ENCODE peak calls at places on chromosomes 13 and 19, in ten cellular contexts. W, C, G, R, Y, V, T, I, H and X are unnamed samples.

GRCh38 chr13:39144941-39145533 is 106.8 kb downstream of the NHLRC3 start:
- DNase-seq in V (peak), Y (peak), T (peak), H (no peak), C (no peak), R (peak), I (peak), W (peak), G (peak), X (peak)

GRCh38 chr13:22311734-22312404 is 641.0 kb downstream of the FGF9 start:
- DNase-seq in T (no peak), V (no peak), I (no peak), Y (peak), H (no peak), W (no peak), G (peak), R (no peak), C (no peak), X (no peak)

GRCh38 chr13:70407486-70407885 is 299.2 kb upstream of the KLHL1 start:
- DNase-seq in I (no peak), G (no peak), C (no peak), V (no peak), T (no peak), Y (no peak), R (no peak), H (no peak), W (no peak), X (no peak)

GRCh38 chr19:8305798-8306197 is 2.4 kb downstream of the CD320 start:
- DNase-seq in I (peak), C (peak), V (no peak), H (peak), G (peak), R (no peak), Y (peak), T (no peak), W (no peak), X (no peak)

GRCh38 chr13:48370815-48371214 is 42.1 kb downstream of the LPAR6 start:
- DNase-seq in R (peak), T (no peak), Y (no peak), H (no peak), C (no peak), W (no peak), V (no peak), I (no peak), G (no peak), X (no peak)

GRCh38 chr19:5934779-5935472 is 20.9 kb downstream of the CAPS start:
- DNase-seq in R (peak), H (no peak), C (no peak), Y (peak), V (no peak), I (peak), T (peak), G (no peak), W (no peak), X (peak)

GRCh38 chr19:5612891-5613290 is 9.7 kb downstream of the SAFB2 start:
- DNase-seq in R (no peak), C (no peak), W (no peak), T (no peak), V (no peak), Y (no peak), G (peak), H (no peak), I (no peak), X (no peak)

GRCh38 chr13:96710166-96710866 is 284.0 kb downstream of the OXGR1 start:
- DNase-seq in T (no peak), I (no peak), W (no peak), C (no peak), V (no peak), R (no peak), Y (no peak), H (no peak), G (no peak), X (no peak)

GRCh38 chr19:39692166-39692565 is 12.1 kb upstream of the LGALS14 start:
- DNase-seq in C (no peak), V (no peak), Y (no peak), G (no peak), I (no peak), W (no peak), R (no peak), H (no peak), T (no peak), X (no peak)

GRCh38 chr19:5918463-5919079 is 4.5 kb downstream of the CAPS start:
- DNase-seq in W (no peak), Y (no peak), C (no peak), R (no peak), T (no peak), G (no peak), V (no peak), H (no peak), I (no peak), X (no peak)

GRCh38 chr19:50461066-50461875 is 15.0 kb upstream of the EMC10 start:
- DNase-seq in T (peak), Y (peak), V (peak), G (peak), C (no peak), R (peak), I (no peak), W (peak), H (no peak), X (peak)

GRCh38 chr19:55667511-55667910 is 7.5 kb upstream of the EPN1 start:
- DNase-seq in H (no peak), I (no peak), V (no peak), R (no peak), C (no peak), W (no peak), G (no peak), Y (no peak), T (no peak), X (no peak)

GRCh38 chr13:40187324-40187795 is 479.1 kb downstream of the FOXO1 start:
- DNase-seq in H (peak), V (no peak), G (no peak), R (no peak), T (no peak), W (no peak), I (no peak), C (no peak), Y (no peak), X (no peak)

GRCh38 chr19:33749016-33749415 is 47.7 kb upstream of the KCTD15 start:
- DNase-seq in T (no peak), G (no peak), W (no peak), R (no peak), H (no peak), Y (no peak), V (no peak), I (no peak), C (no peak), X (no peak)

GRCh38 chr13:47233734-47234133 is 336.9 kb upstream of the HTR2A start:
- DNase-seq in Y (peak), V (no peak), T (no peak), G (no peak), C (no peak), I (no peak), R (no peak), W (no peak), H (no peak), X (no peak)

GRCh38 chr13:113005076-113005865 is 36.3 kb downstream of the MCF2L start:
- DNase-seq in I (no peak), R (no peak), V (no peak), C (no peak), W (peak), Y (no peak), G (no peak), T (no peak), H (no peak), X (no peak)

GRCh38 chr19:52296773-52297600 is at the start of gene ZNF480:
- DNase-seq in C (peak), Y (peak), R (peak), G (peak), T (peak), V (peak), I (peak), W (peak), H (peak), X (peak)

GRCh38 chr13:111897178-111897845 is 169.6 kb upstream of the SOX1 start:
- DNase-seq in V (no peak), H (no peak), T (no peak), W (no peak), G (peak), C (no peak), I (no peak), Y (no peak), R (no peak), X (no peak)

GRCh38 chr19:30881986-30882385 is 467.2 kb downstream of the TSHZ3 start:
- DNase-seq in G (peak), T (no peak), Y (peak), W (no peak), V (no peak), H (no peak), C (no peak), I (no peak), R (no peak), X (no peak)

GRCh38 chr19:50199254-50199545 is 4.2 kb upstream of the MYH14 start:
- DNase-seq in C (no peak), H (no peak), T (no peak), V (no peak), W (no peak), Y (peak), I (peak), R (no peak), G (no peak), X (no peak)

GRCh38 chr13:104875008-104875762 is 1660.3 kb downstream of the EFNB2 start:
- DNase-seq in G (no peak), H (no peak), W (no peak), Y (no peak), R (no peak), T (no peak), V (no peak), I (no peak), C (no peak), X (no peak)

GRCh38 chr13:111251646-111252448 is 68.6 kb upstream of the TEX29 start:
- DNase-seq in C (no peak), V (no peak), I (no peak), G (no peak), W (no peak), Y (no peak), T (no peak), H (no peak), R (no peak), X (peak)

DNA sequence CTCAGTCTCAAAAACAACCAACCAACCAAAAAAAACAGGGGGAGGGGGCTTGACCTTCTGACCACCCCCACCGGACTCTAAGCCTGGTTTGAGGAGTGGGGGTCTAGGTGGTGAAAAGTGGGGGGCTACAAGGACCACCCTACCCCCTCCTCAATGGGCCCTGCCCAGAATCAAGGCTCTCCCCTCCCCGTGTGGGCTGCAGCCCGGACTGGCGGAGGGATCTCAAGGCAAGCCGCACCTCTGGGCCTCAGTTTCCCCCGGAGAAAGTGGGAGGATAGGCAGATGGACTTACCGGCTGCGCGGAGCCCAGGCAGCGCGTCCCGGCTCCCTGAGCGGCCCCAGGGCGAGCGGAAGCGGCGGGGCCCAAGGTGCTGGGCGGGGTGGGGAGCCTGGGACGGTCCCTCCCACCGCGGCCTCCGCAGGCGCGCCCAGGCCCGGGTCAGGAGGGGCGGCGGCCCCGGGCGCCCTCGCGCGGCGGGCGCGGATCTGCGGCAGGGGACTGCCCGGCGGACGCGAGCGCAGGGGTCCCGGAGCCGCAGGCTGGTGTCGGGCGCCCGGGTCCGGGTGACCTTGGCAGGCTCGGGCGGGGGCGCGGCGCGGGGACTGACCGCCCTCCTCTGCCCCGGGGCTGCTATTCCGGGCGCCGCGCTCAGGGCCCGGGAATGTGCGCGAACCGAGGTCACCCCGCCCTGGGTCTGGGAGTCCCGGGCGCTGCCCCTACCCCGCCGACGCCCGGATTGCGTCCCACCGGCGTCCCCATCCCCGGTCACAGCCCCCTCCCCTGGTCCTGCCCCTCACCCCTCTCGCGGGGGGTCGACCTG is at the start of gene ADAMTSL5:
- DNase-seq in W (no peak), Y (peak), V (no peak), I (no peak), C (no peak), T (peak), G (no peak), R (peak), H (peak), X (peak)
- TF ChIP-seq CTCF in W (no peak), Y (peak), V (no peak), I (no peak), C (no peak), T (no peak), G (no peak), R (no peak), H (peak), X (no peak)

GRCh38 chr19:4088975-4089374 is 22.3 kb upstream of the ZBTB7A start:
- DNase-seq in Y (no peak), V (no peak), G (no peak), W (no peak), I (no peak), H (no peak), T (no peak), R (no peak), C (no peak), X (no peak)

GRCh38 chr19:4090351-4091220 is 23.9 kb upstream of the ZBTB7A start:
- DNase-seq in R (no peak), I (no peak), V (no peak), Y (no peak), T (no peak), G (no peak), H (no peak), C (peak), W (no peak), X (no peak)

GRCh38 chr19:4088065-4088679 is 21.5 kb upstream of the ZBTB7A start:
- DNase-seq in T (no peak), I (no peak), V (no peak), R (no peak), C (no peak), W (no peak), Y (no peak), H (no peak), G (no peak), X (no peak)

GRCh38 chr19:4089946-4090345 is 23.2 kb upstream of the ZBTB7A start:
- DNase-seq in V (no peak), R (no peak), W (no peak), Y (no peak), C (no peak), I (no peak), G (no peak), H (no peak), T (no peak), X (no peak)

GRCh38 chr19:4089400-4089908 is 22.8 kb upstream of the ZBTB7A start:
- DNase-seq in H (peak), V (no peak), W (no peak), C (peak), Y (peak), G (no peak), R (no peak), T (no peak), I (no peak), X (no peak)
- H3K4me3 ChIP-seq in H (no peak), V (no peak), W (no peak), C (peak), Y (no peak), G (no peak), R (no peak), T (no peak), I (no peak), X (no peak)

GRCh38 chr19:29596885-29597525 is 9.1 kb upstream of the POP4 start:
- DNase-seq in H (no peak), G (no peak), V (peak), I (no peak), R (peak), W (no peak), Y (no peak), T (peak), C (no peak), X (peak)
- TF ChIP-seq CTCF in H (no peak), G (no peak), V (peak), I (no peak), R (peak), W (peak), Y (no peak), T (no peak), C (no peak), X (peak)

DNA sequence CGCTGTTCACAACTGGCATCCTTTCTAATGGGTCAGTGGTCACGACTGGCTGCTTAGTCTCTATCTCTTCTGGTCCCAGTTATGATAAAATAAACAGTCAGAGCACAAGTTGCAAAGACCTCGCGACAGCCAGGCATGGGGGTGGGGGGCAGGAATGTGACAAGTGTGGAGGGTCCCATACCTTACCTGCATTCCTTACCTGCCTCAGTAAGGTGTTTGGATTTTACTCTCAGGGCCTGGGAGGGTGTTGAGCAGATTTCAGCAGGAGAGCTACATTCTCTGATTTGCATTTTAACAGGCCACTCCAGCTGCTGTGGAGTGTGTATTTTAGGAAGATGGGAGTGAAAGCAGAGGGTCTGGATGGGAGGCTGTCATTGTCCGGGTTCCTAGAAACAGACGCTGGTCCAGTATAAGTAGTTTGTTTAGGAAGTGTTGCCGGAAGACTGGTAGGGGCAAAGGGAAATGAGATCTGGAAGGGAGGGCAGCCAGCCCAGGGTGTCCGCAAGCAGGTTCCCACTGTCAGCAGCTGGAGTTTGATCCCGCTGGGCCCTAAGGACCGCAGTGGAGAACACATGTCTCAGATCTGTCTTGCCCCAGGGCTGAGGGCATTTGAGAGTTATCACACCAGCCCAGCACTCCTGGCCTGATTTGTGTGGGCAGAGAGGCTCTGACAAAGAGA is 920.0 kb downstream of the UQCRFS1 start:
- DNase-seq in R (no peak), G (no peak), H (no peak), T (no peak), W (no peak), C (no peak), Y (peak), V (no peak), I (no peak), X (no peak)
- H3K4me3 ChIP-seq in R (no peak), G (no peak), H (no peak), T (no peak), W (no peak), C (no peak), Y (no peak), V (no peak), I (no peak), X (no peak)

GRCh38 chr19:11460207-11460606 is 20.6 kb downstream of the ELAVL3 start:
- DNase-seq in H (no peak), W (no peak), R (no peak), T (no peak), C (no peak), V (no peak), Y (no peak), I (no peak), G (no peak), X (no peak)
- TF ChIP-seq CTCF in H (no peak), W (peak), R (peak), T (no peak), C (no peak), V (no peak), Y (peak), I (no peak), G (no peak), X (peak)

DNA sequence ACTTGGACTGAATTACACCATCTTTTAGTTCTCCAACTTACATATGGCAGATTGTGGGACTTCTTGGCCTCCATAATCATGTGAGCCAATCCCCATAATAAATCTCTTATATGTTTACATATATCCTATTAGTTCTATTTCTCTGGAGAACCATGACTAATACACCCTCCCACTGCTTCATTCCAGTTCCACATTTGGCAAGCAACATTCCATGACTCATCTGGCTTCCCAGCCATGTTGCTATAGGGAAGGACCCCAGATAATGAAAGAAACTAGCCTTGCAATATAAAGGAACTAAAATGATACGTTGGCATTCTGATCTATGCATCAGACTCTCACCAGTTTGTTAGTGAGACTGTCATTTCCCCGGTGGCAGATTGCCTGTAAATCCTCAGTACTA is 10.9 kb upstream of the ACOD1 start:
- DNase-seq in C (no peak), H (no peak), I (no peak), Y (no peak), W (no peak), T (peak), R (peak), G (no peak), V (peak), X (peak)
- H3K4me3 ChIP-seq in C (no peak), H (no peak), I (no peak), Y (no peak), W (no peak), T (no peak), R (no peak), G (no peak), V (no peak), X (no peak)

GRCh38 chr19:42291437-42291815 is 10.5 kb upstream of the PRR19 start:
- DNase-seq in Y (no peak), C (no peak), V (no peak), W (no peak), R (no peak), H (no peak), G (no peak), T (no peak), I (no peak), X (no peak)

GRCh38 chr19:42292042-42292960 is 9.6 kb upstream of the PRR19 start:
- DNase-seq in W (no peak), V (no peak), Y (no peak), T (no peak), I (no peak), R (no peak), H (no peak), C (no peak), G (no peak), X (no peak)

GRCh38 chr19:42289556-42290041 is 12.3 kb upstream of the PRR19 start:
- DNase-seq in W (no peak), T (no peak), C (no peak), R (no peak), G (no peak), Y (no peak), V (no peak), I (no peak), H (no peak), X (no peak)

GRCh38 chr19:42290136-42290522 is 11.8 kb upstream of the PRR19 start:
- DNase-seq in H (peak), T (no peak), I (no peak), R (no peak), C (no peak), V (no peak), W (no peak), Y (no peak), G (no peak), X (no peak)

GRCh38 chr19:42290523-42291436 is 11.2 kb upstream of the PRR19 start:
- DNase-seq in W (peak), V (no peak), T (no peak), G (no peak), H (peak), Y (peak), I (no peak), C (no peak), R (no peak), X (no peak)
- TF ChIP-seq CTCF in W (peak), V (peak), T (peak), G (no peak), H (peak), Y (peak), I (no peak), C (peak), R (peak), X (peak)